ENCODE peak calls at places on chromosomes 5 and 9, in four cellular contexts. Y, Q, B and D are unnamed samples. For H3K4me1, the result is how much of the 10 kb centered on the place peaks cover.

GRCh38 chr9:99782962-99783718 is 38.5 kb upstream of the NR4A3 start:
- DNase-seq in B (no peak), Q (no peak), Y (no peak), D (no peak)

GRCh38 chr9:5392285-5392684 is 45.4 kb downstream of the PLGRKT start:
- DNase-seq in Q (no peak), B (no peak), Y (no peak), D (no peak)

GRCh38 chr5:168809218-168809617 is 230.1 kb upstream of the PANK3 start:
- DNase-seq in B (no peak), Q (no peak), Y (no peak), D (no peak)

GRCh38 chr9:89530721-89531120 is 32.8 kb upstream of the SEMA4D start:
- DNase-seq in Q (no peak), Y (no peak), B (no peak), D (no peak)

GRCh38 chr9:137044502-137045177 is 1.3 kb downstream of the NPDC1 start:
- DNase-seq in B (no peak), Y (no peak), Q (no peak), D (no peak)

GRCh38 chr5:150368526-150368925 is 11.0 kb downstream of the TCOF1 start:
- DNase-seq in B (peak), Y (no peak), Q (no peak), D (no peak)

GRCh38 chr9:128627127-128627715 is 29.4 kb downstream of the DYNC2I2 start:
- DNase-seq in Y (no peak), Q (no peak), B (peak), D (no peak)

GRCh38 chr5:77679791-77680190 is 41.3 kb upstream of the OTP start:
- DNase-seq in Q (no peak), B (no peak), Y (no peak), D (no peak)

DNA sequence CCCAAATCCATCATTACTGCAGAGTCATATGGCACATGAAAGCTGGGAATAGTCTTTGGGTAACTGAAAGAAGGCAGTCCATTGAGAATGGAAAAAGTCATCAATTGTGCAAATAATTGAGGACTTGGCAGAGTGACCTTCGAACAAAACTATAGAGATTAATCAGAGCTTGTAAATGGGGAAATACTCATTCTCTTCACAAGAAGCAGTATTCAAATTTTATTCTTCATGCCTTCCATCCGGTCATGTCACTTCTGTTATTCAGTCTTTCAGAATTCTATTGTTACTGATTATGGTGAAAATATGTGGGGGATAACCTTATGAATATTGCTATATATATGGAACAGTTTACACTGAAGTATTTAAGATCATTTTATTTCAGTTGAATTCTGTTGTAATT is 8.1 kb downstream of the RGMB start:
- DNase-seq in Y (no peak), B (no peak), Q (no peak), D (no peak)
- H3K4me1 ChIP-seq in Y (under half), B (half or more), Q (under half), D (under half)

DNA sequence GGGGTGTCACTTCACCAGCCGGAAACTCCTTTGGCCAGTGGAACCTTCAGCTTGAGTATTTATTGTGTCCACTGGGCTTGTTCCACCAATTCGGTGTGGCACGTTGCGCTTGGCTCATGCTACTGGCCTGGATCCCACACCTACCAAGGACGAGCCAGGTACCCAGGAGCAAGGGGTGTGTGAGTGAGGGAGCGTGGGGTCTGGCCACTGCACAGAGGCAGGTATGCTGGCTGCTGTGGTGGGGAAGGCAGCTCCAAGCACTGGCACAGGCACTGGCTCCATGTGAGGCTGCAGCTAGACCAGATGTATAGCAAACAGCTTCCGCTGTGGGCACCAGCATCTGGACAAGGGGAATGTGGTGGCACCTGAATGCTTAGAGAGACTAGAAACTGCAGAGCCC is 28.1 kb upstream of the CYLC2 start:
- DNase-seq in B (no peak), Y (no peak), Q (no peak), D (no peak)
- H3K27ac ChIP-seq in B (no peak), Y (no peak), Q (no peak), D (no peak)

GRCh38 chr5:26519245-26519644 is 519.1 kb downstream of the CDH9 start:
- DNase-seq in B (no peak), Q (no peak), Y (no peak), D (no peak)
- H3K4me3 ChIP-seq in B (no peak), Q (no peak), Y (no peak), D (no peak)

GRCh38 chr5:160128632-160129031 is 9.4 kb upstream of the PWWP2A start:
- DNase-seq in Y (no peak), Q (no peak), B (no peak), D (no peak)

GRCh38 chr5:160129841-160130240 is 10.6 kb upstream of the PWWP2A start:
- DNase-seq in Y (no peak), B (no peak), Q (no peak), D (no peak)

GRCh38 chr5:160133918-160134304 is 14.7 kb upstream of the PWWP2A start:
- DNase-seq in B (no peak), Y (no peak), Q (no peak), D (no peak)

GRCh38 chr5:160133071-160133917 is 14.0 kb upstream of the PWWP2A start:
- DNase-seq in Y (peak), Q (peak), B (peak), D (no peak)

GRCh38 chr5:160134332-160134731 is 15.1 kb upstream of the PWWP2A start:
- DNase-seq in Q (no peak), Y (no peak), B (no peak), D (no peak)
- H3K4me1 ChIP-seq in Q (under half), Y (under half), B (under half), D (under half)